ENCODE peak calls at places on chromosomes 2 and 18, in four cellular contexts. One of them, this sample, is unnamed.

GRCh38 chr2:177275041-177275440 is 10.5 kb upstream of the NFE2L2 start:
- DNase-seq in body of pancreas: no peak
- DNase-seq in fibroblast of lung: peak
- DNase-seq in A549: no peak
- DNase-seq in this sample: peak

GRCh38 chr2:128984855-128985254 is 666.2 kb upstream of the HS6ST1 start:
- DNase-seq in body of pancreas: no peak
- DNase-seq in fibroblast of lung: no peak
- DNase-seq in A549: no peak
- DNase-seq in this sample: no peak

GRCh38 chr2:58047969-58048368 is 1.4 kb downstream of the VRK2 start:
- DNase-seq in body of pancreas: no peak
- DNase-seq in fibroblast of lung: no peak
- DNase-seq in A549: no peak
- DNase-seq in this sample: no peak

GRCh38 chr2:150570712-150571111 is 83.2 kb upstream of the RND3 start:
- DNase-seq in body of pancreas: no peak
- DNase-seq in fibroblast of lung: peak
- DNase-seq in A549: peak
- DNase-seq in this sample: peak

GRCh38 chr18:37364237-37364636 is 201.4 kb downstream of the CELF4 start:
- DNase-seq in body of pancreas: peak
- DNase-seq in fibroblast of lung: no peak
- DNase-seq in A549: no peak
- DNase-seq in this sample: no peak

GRCh38 chr2:109171444-109172334 is 42.7 kb downstream of the SH3RF3 start:
- DNase-seq in body of pancreas: peak
- DNase-seq in fibroblast of lung: peak
- DNase-seq in A549: no peak
- DNase-seq in this sample: peak

GRCh38 chr18:38644875-38645641 is 1079.5 kb upstream of the CELF4 start:
- DNase-seq in body of pancreas: no peak
- DNase-seq in fibroblast of lung: no peak
- DNase-seq in A549: no peak
- DNase-seq in this sample: no peak

GRCh38 chr2:207283356-207283755 is 117.6 kb upstream of the KLF7 start:
- DNase-seq in body of pancreas: peak
- DNase-seq in fibroblast of lung: no peak
- DNase-seq in A549: no peak
- DNase-seq in this sample: peak

GRCh38 chr18:331231-331771 is 63.5 kb upstream of the THOC1 start:
- DNase-seq in body of pancreas: peak
- DNase-seq in fibroblast of lung: no peak
- DNase-seq in A549: no peak
- DNase-seq in this sample: peak

GRCh38 chr2:228426502-228427216 is 245.2 kb upstream of the SPHKAP start:
- DNase-seq in body of pancreas: no peak
- DNase-seq in fibroblast of lung: peak
- DNase-seq in A549: no peak
- DNase-seq in this sample: no peak

GRCh38 chr2:15385184-15385583 is 175.9 kb downstream of the NBAS start:
- DNase-seq in body of pancreas: no peak
- DNase-seq in fibroblast of lung: no peak
- DNase-seq in A549: no peak
- DNase-seq in this sample: no peak

GRCh38 chr2:160574472-160575140 is 81.0 kb upstream of the RBMS1 start:
- DNase-seq in body of pancreas: no peak
- DNase-seq in fibroblast of lung: peak
- DNase-seq in A549: no peak
- DNase-seq in this sample: peak

GRCh38 chr18:33720133-33720532 is 142.1 kb downstream of the ASXL3 start:
- DNase-seq in body of pancreas: no peak
- DNase-seq in fibroblast of lung: peak
- DNase-seq in A549: no peak
- DNase-seq in this sample: peak

GRCh38 chr2:41926614-41927580 is 120.9 kb upstream of the PKDCC start:
- DNase-seq in body of pancreas: peak
- DNase-seq in fibroblast of lung: peak
- DNase-seq in A549: no peak
- DNase-seq in this sample: no peak

GRCh38 chr2:41930807-41931566 is 116.8 kb upstream of the PKDCC start:
- DNase-seq in body of pancreas: no peak
- DNase-seq in fibroblast of lung: peak
- DNase-seq in A549: peak
- DNase-seq in this sample: no peak

GRCh38 chr2:41925009-41925408 is 122.8 kb upstream of the PKDCC start:
- DNase-seq in body of pancreas: peak
- DNase-seq in fibroblast of lung: peak
- DNase-seq in A549: no peak
- DNase-seq in this sample: no peak

GRCh38 chr2:41927581-41928260 is 120.1 kb upstream of the PKDCC start:
- DNase-seq in body of pancreas: no peak
- DNase-seq in fibroblast of lung: no peak
- DNase-seq in A549: no peak
- DNase-seq in this sample: no peak

DNA sequence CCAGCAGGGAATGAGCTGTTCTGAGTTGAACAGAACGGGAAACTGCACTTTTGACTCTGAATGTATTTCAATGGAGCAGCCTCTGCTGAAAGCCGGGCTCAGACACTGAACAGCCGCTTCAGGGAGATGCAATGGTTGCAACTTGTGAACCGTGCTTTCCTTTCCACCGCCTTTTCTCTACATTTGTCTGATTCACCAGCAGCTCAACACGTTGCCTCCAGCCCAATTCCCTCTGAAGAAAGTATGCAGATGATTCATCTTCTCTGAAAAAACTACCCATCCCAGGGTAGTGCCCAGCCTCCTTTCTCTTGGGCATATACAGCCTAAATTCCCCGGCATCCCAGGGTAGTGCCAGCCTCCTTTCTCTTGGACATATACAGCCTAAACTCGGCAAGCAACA is 119.2 kb upstream of the PKDCC start:
- DNase-seq in body of pancreas: no peak
- DNase-seq in fibroblast of lung: peak
- DNase-seq in A549: peak
- DNase-seq in this sample: peak
- H3K4me3 ChIP-seq in body of pancreas: no peak
- H3K4me3 ChIP-seq in fibroblast of lung: no peak
- H3K4me3 ChIP-seq in A549: no peak
- H3K4me3 ChIP-seq in this sample: no peak

GRCh38 chr2:215428060-215428910 is 7.6 kb downstream of the FN1 start:
- DNase-seq in body of pancreas: no peak
- DNase-seq in fibroblast of lung: peak
- DNase-seq in A549: no peak
- DNase-seq in this sample: peak
- H3K4me3 ChIP-seq in body of pancreas: no peak
- H3K4me3 ChIP-seq in fibroblast of lung: peak
- H3K4me3 ChIP-seq in A549: no peak
- H3K4me3 ChIP-seq in this sample: peak

DNA sequence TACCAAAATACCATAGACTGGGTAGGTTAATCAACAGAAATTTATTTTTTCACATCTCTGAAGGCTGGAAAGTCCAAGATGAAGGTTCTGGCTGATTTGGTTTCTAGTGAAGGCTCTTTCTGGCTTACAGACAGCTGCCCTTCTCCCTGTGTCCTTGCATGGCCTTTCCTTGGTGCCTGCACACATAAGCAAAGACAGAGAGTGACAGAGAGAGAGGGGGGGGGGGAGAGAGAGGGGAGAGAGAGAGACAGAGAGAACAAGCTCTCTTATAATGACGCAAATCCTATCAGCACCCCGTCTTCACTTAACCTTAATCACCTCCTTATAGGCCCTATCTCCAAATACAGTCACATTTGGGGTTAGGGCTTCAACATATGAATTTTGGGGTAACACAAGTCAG is 53.9 kb downstream of the INO80C start:
- DNase-seq in body of pancreas: no peak
- DNase-seq in fibroblast of lung: no peak
- DNase-seq in A549: no peak
- DNase-seq in this sample: no peak
- H3K4me3 ChIP-seq in body of pancreas: no peak
- H3K4me3 ChIP-seq in fibroblast of lung: no peak
- H3K4me3 ChIP-seq in A549: no peak
- H3K4me3 ChIP-seq in this sample: no peak

GRCh38 chr2:113277474-113278072 is 1.1 kb downstream of the PAX8 start:
- DNase-seq in body of pancreas: no peak
- DNase-seq in fibroblast of lung: no peak
- DNase-seq in A549: no peak
- DNase-seq in this sample: no peak
- H3K4me3 ChIP-seq in body of pancreas: no peak
- H3K4me3 ChIP-seq in fibroblast of lung: no peak
- H3K4me3 ChIP-seq in A549: no peak
- H3K4me3 ChIP-seq in this sample: no peak